ENCODE peak calls at places on chromosomes 7 and 10, in six cellular contexts. X is aorta; G is psoas muscle; R is CD4-positive, CD25-positive, alpha-beta regulatory T cell; F is heart right ventricle; S is right cardiac atrium. L is an unnamed sample. For H3K4me1, the result is how much of the 10 kb centered on the place peaks cover.

GRCh38 chr7:75712517-75713361 is 26.0 kb downstream of the HIP1 start:
- ATAC-seq in X (no peak), G (no peak), R (no peak), F (peak), S (peak), L (no peak)

GRCh38 chr10:62585211-62585758 is 211.1 kb downstream of the ZNF365 start:
- ATAC-seq in X (no peak), G (no peak), R (no peak), F (peak), S (peak), L (no peak)

GRCh38 chr10:32646535-32646934 is 200.6 kb downstream of the CCDC7 start:
- ATAC-seq in X (no peak), G (no peak), R (no peak), F (no peak), S (no peak), L (no peak)

GRCh38 chr10:79507436-79508167 is 4.7 kb upstream of the EIF5AL1 start:
- ATAC-seq in X (no peak), G (no peak), R (no peak), F (no peak), S (no peak), L (no peak)

GRCh38 chr10:120719333-120719732 is 131.8 kb upstream of the WDR11 start:
- ATAC-seq in X (no peak), G (no peak), R (no peak), F (no peak), S (no peak), L (no peak)

GRCh38 chr10:59180689-59181270 is 4.3 kb downstream of the PHYHIPL start:
- ATAC-seq in X (no peak), G (no peak), R (no peak), F (no peak), S (no peak), L (no peak)

GRCh38 chr7:117427258-117427701 is at the start of gene ASZ1:
- ATAC-seq in X (peak), G (no peak), R (no peak), F (no peak), S (no peak), L (no peak)

GRCh38 chr7:149701495-149702240 is 71.7 kb downstream of the ZNF467 start:
- ATAC-seq in X (no peak), G (no peak), R (no peak), F (no peak), S (peak), L (no peak)

GRCh38 chr7:36726806-36727503 is 2.7 kb upstream of the AOAH start:
- ATAC-seq in X (no peak), G (no peak), R (no peak), F (no peak), S (peak), L (no peak)

GRCh38 chr10:125266966-125267365 is 106.6 kb upstream of the CTBP2 start:
- ATAC-seq in X (no peak), G (no peak), R (no peak), F (no peak), S (no peak), L (no peak)

GRCh38 chr10:72175166-72175565 is 40.6 kb upstream of the ANAPC16 start:
- ATAC-seq in X (no peak), G (no peak), R (no peak), F (no peak), S (no peak), L (no peak)

GRCh38 chr10:48406204-48406603 is 99.7 kb downstream of the MAPK8 start:
- ATAC-seq in X (no peak), G (no peak), R (no peak), F (no peak), S (no peak), L (no peak)

GRCh38 chr10:43816351-43817321 is 168.0 kb upstream of the ZNF32 start:
- ATAC-seq in X (peak), G (peak), R (peak), F (peak), S (peak), L (peak)

GRCh38 chr10:72257051-72257892 is 16.5 kb upstream of the DDIT4 start:
- ATAC-seq in X (no peak), G (no peak), R (no peak), F (no peak), S (no peak), L (no peak)

GRCh38 chr7:90879924-90880323 is 283.8 kb downstream of the CDK14 start:
- ATAC-seq in X (peak), G (peak), R (no peak), F (no peak), S (peak), L (no peak)

GRCh38 chr7:94909023-94909466 is 1.7 kb downstream of the PPP1R9A start:
- ATAC-seq in X (no peak), G (no peak), R (no peak), F (peak), S (no peak), L (no peak)

DNA sequence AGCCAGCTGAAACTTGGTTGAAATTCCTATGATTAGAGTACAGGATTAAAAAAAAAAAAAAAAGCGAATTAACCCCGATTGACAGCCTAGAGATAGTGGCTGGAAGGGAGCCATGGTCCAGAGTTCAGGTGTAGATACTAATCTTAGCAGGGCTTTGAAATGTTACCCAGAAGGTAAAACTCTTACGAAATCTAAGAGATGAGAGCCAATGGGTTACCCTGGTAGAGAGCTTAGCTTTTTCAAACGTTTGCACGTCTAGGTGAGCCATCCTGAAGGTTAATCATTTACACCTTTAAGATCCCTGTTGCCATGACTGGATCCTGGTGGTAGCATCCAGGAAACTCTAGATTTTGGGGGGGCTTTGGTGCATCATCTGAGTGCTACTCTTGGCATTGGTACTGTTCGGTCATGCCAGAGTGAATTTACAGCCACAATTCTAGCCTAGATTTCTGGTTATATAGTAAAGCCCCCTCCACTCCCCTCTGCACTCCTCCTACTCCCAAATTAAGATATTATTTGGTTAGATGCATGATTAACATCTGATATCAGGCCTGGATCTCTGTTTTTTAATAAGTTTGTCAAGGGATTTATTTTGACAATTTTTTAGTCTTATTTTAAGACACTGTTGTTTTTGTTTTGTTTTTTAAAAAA is 1.2 kb downstream of the AGFG2 start:
- ATAC-seq in X (no peak), G (no peak), R (no peak), F (no peak), S (no peak), L (no peak)
- H3K4me1 ChIP-seq in X (under half), G (under half), R (half or more), F (under half), S (under half), L (under half)

GRCh38 chr7:11252705-11253272 is 279.1 kb downstream of the PHF14 start:
- ATAC-seq in X (no peak), G (no peak), R (no peak), F (no peak), S (no peak), L (no peak)
- H3K4me1 ChIP-seq in X (under half), G (under half), R (under half), F (under half), S (under half), L (under half)

GRCh38 chr7:101818699-101819071 is 1.3 kb downstream of the CUX1 start:
- ATAC-seq in X (no peak), G (no peak), R (no peak), F (no peak), S (no peak), L (no peak)

GRCh38 chr7:101820703-101821102 is 3.3 kb downstream of the CUX1 start:
- ATAC-seq in X (no peak), G (no peak), R (no peak), F (no peak), S (no peak), L (no peak)

GRCh38 chr7:101817930-101818698 is 688 bp downstream of the CUX1 start:
- ATAC-seq in X (no peak), G (no peak), R (no peak), F (no peak), S (no peak), L (no peak)

GRCh38 chr7:101819183-101819582 is 1.8 kb downstream of the CUX1 start:
- ATAC-seq in X (no peak), G (no peak), R (no peak), F (no peak), S (no peak), L (no peak)

DNA sequence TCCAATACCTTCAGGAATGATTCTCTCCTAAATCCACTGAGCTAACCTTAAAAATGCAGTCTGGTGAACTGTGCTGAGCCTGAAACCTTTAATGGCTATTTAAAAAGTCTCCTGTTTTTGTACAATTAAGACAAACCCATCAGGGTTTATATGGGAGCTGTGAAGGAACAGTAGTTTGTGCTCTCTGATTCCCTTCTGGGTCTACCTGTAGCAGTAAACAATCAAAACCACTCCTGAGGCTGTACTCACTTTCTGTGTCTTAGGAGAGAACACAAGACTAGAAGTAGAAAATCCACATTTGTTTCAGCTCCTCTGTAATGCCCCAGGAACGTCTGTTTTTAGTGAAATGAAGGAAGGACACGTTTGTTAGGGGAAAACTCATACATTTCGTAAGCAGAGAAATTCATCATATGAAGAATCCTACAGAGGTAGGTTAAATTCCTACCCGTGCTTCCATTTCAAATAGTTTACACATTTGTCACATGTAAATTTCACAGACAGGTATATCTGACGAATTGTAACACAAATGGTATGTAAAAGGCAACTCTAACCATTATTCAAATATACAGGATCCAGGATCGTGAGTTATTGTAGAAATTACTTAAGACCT is 2.6 kb downstream of the CUX1 start:
- ATAC-seq in X (no peak), G (no peak), R (no peak), F (no peak), S (no peak), L (no peak)
- H3K4me1 ChIP-seq in X (under half), G (under half), R (under half), F (under half), S (under half), L (under half)

GRCh38 chr10:30985552-30985951 is 46.1 kb downstream of the ZNF438 start:
- ATAC-seq in X (no peak), G (peak), R (no peak), F (no peak), S (no peak), L (no peak)
- H3K4me1 ChIP-seq in X (under half), G (half or more), R (under half), F (under half), S (under half), L (under half)

GRCh38 chr7:42278360-42278759 is 41.4 kb upstream of the GLI3 start:
- ATAC-seq in X (no peak), G (no peak), R (no peak), F (no peak), S (no peak), L (no peak)
- H3K4me1 ChIP-seq in X (under half), G (under half), R (under half), F (under half), S (under half), L (under half)

DNA sequence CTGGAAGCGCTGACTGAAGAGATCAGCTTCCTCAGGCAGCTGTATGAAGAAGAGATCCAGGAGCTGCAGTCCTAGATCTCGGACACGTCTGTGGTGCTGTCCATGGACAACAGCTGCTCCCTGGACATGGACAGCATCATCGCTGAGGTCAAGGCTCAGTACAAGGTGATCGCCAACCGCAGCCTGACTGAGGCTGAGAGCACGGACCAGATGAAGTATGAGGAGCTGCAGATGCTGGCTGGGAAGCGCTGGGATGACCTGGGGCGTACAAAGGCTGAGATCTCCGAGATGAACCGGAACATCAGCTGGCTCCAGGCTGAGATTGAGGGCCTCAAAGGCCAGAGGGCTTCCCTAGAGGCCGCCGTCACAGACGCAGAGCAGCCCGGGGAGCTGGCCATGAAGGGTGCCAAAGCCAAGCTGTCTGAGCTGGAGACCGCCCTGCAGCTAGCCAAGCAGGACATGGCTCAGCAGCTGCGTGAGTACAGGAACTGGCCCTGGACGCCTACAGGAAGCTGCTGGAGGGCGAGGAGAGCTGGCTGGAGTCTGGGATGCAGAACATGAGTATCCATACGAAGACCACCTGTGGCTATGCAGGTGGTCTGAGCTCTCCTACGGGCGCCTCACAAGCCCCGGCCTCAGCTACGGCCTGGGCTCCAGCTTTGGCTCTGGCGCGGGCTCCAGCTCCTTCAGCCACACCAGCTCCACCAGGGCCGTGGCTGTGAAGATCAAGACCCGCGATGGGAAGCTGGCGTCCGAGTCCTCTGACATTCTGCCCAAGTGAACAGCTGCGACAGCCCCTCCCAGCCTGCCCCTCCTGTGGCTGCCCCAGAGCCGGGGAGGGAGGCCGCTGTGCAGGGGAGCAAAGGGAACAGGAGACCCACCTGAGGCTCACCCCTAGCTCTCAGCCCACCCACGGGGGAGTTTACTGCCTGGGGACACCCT is 24.9 kb upstream of the AMPH start:
- ATAC-seq in X (no peak), G (peak), R (no peak), F (no peak), S (no peak), L (peak)
- H3K4me1 ChIP-seq in X (under half), G (under half), R (under half), F (under half), S (under half), L (under half)

DNA sequence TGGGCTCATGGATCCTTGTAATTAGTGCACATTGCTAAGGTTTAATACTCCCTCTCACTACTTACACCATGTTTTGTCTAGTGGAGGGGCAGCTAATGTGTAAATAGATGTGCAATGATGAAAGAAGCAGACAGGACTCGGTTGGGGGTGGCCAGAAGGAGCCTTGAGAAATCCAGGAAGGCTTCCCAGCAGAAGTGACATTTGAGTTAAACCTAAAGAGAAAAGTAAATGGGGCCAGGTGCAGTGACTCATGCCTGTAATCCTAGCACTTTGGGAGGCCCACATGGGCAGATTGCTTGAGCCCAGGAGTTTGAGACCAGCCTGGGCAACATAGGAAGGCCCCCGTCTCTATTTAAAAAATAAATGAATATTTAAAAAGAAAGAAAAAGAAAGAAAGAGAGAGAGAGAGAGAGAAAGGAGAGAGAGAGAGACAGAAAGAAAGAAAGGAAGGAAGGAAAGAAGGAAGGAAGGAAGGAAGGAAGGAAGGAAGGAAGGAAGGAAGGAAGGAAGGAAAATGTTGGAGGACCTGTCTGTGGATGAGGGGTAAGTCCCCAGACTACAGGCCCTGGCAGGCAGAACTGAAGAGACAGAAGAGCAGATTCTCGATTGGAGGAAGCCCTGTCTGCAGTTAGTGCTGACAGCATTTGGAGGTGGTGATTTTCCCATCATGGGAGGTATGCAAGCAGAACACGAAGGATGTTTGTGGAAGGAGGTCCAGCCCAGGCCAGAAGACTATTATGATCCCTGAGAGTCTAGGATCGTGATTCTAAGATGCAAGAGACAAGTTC is 3.6 kb downstream of the ELN start:
- ATAC-seq in X (no peak), G (no peak), R (no peak), F (no peak), S (no peak), L (no peak)
- H3K4me1 ChIP-seq in X (under half), G (under half), R (under half), F (under half), S (under half), L (under half)

L was measured in gastroesophageal sphincter.